ENCODE peak calls at places on chromosomes 7 and 10, in six cellular contexts. W is hippocampal formation; A is A549; T is stimulated activated CD4-positive, alpha-beta T cell treated with anti-CD3 and anti-CD28 coated beads, Interleukin-15, amount 100 ng/mL, for 1 hour; E is lower lobe of right lung; N is GM06990. V is an unnamed sample.

GRCh38 chr10:29501692-29502091 is 133.1 kb downstream of the SVIL start:
- DNase-seq in W (no peak), A (peak; percentile 78), T (no peak), E (no peak), N (no peak), V (peak; percentile 54)

GRCh38 chr10:43110318-43111071 is 27.8 kb upstream of the CSGALNACT2 start:
- DNase-seq in W (no peak), A (no peak), T (no peak), E (peak; percentile 47), N (no peak), V (peak; percentile 34)

GRCh38 chr7:12524794-12525386 is 45.6 kb upstream of the SCIN start:
- DNase-seq in W (peak; percentile 49), A (peak; percentile 60), T (no peak), E (no peak), N (no peak), V (peak; percentile 33)

GRCh38 chr7:5574770-5575269 is 151.2 kb upstream of the TNRC18 start:
- DNase-seq in W (no peak), A (no peak), T (no peak), E (no peak), N (no peak), V (no peak)

GRCh38 chr7:26664735-26665420 is 199.5 kb downstream of the SKAP2 start:
- DNase-seq in W (no peak), A (no peak), T (no peak), E (no peak), N (no peak), V (peak; percentile 32)

GRCh38 chr10:34732926-34733325 is 82.2 kb downstream of the PARD3 start:
- DNase-seq in W (no peak), A (peak; percentile 66), T (no peak), E (no peak), N (no peak), V (no peak)

GRCh38 chr7:4642468-4643203 is 39.5 kb upstream of the FOXK1 start:
- DNase-seq in W (no peak), A (no peak), T (no peak), E (no peak), N (no peak), V (no peak)

GRCh38 chr10:79422178-79422892 is 23.1 kb downstream of the ZCCHC24 start:
- DNase-seq in W (no peak), A (no peak), T (no peak), E (peak; percentile 44), N (no peak), V (peak; percentile 71)

V was measured in HTR-8/SVneo.